ENCODE peak calls at places on chromosomes 11 and 22, in eight cellular contexts. M is right cardiac atrium; Q is left lung; N is aorta; T is thoracic aorta; L is transverse colon; I is HCT116; S is CD4-positive, CD25-positive, alpha-beta regulatory T cell. G is an unnamed sample. For H3K4me1 and H3K9me3, the result is how much of the 10 kb centered on the place peaks cover.

GRCh38 chr22:19974233-19974861 is 32.7 kb upstream of the TXNRD2 start:
- DNase-seq in M (peak), Q (no peak), N (no peak), T (no peak), L (peak), I (peak), S (no peak), G (peak)

GRCh38 chr11:115333106-115333505 is 171.1 kb downstream of the CADM1 start:
- DNase-seq in M (no peak), Q (no peak), N (no peak), T (no peak), L (no peak), I (no peak), S (no peak), G (no peak)

GRCh38 chr11:133940034-133940433 is 16.7 kb downstream of the IGSF9B start:
- DNase-seq in M (no peak), Q (no peak), N (no peak), T (no peak), L (no peak), I (no peak), S (no peak), G (peak)

GRCh38 chr22:49163258-49163959 is 664.3 kb downstream of the BRD1 start:
- DNase-seq in M (no peak), Q (peak), N (peak), T (no peak), L (no peak), I (no peak), S (no peak), G (no peak)

GRCh38 chr22:39721456-39722325 is 151.1 kb downstream of the CACNA1I start:
- DNase-seq in M (no peak), Q (no peak), N (peak), T (no peak), L (no peak), I (no peak), S (no peak), G (peak)

GRCh38 chr22:21070690-21071615 is 25.2 kb downstream of the LRRC74B start:
- DNase-seq in M (no peak), Q (no peak), N (no peak), T (no peak), L (no peak), I (no peak), S (no peak), G (no peak)

GRCh38 chr22:37163618-37164534 is 14.2 kb upstream of the IL2RB start:
- DNase-seq in M (no peak), Q (no peak), N (no peak), T (no peak), L (no peak), I (no peak), S (no peak), G (no peak)

GRCh38 chr11:73326929-73327811 is 19.1 kb downstream of the ARHGEF17 start:
- DNase-seq in M (peak), Q (no peak), N (no peak), T (no peak), L (no peak), I (no peak), S (no peak), G (no peak)

GRCh38 chr11:38593649-38594048 is 1995.6 kb upstream of the RAG2 start:
- DNase-seq in M (no peak), Q (no peak), N (no peak), T (no peak), L (no peak), I (no peak), S (no peak), G (no peak)

GRCh38 chr11:68579455-68579854 is 104.9 kb upstream of the GAL start:
- DNase-seq in M (no peak), Q (no peak), N (no peak), T (no peak), L (no peak), I (no peak), S (no peak), G (no peak)

GRCh38 chr11:68574308-68574707 is 110.0 kb upstream of the GAL start:
- DNase-seq in M (no peak), Q (no peak), N (no peak), T (no peak), L (no peak), I (no peak), S (no peak), G (no peak)

GRCh38 chr11:68569357-68569756 is 108.8 kb downstream of the PPP6R3 start:
- DNase-seq in M (no peak), Q (no peak), N (no peak), T (no peak), L (no peak), I (no peak), S (no peak), G (no peak)

DNA sequence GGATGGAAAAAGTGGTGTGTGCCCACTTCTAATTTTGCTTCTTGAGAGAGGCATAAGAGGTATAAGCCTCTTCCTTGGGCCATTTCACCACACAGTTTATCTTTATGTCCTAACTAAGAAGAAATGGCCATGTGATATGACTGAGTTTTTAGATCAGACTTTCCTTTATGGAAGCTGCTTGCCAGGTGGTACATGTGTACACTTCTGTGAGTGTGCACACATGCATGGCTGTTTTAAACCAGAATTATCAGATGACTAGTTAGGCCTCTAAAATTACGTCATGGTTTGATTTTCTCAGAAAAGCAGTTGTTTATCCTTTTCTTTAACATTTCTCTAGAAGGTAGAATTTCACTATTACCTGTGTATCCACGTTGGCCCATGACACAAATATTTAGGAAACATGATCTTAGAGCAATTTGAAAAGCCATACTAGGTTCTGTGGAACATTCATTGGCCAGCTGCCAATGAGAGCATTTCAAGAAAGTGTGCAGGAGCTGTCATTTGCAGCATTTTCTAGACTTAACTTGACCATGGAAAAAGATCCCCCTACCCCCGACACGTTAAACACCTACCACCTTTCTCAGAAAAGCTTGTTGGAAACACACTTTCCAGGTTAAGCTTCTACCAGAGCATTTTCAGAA is 109.2 kb upstream of the GAL start:
- DNase-seq in M (no peak), Q (no peak), N (no peak), T (no peak), L (no peak), I (no peak), S (no peak), G (no peak)
- H3K4me1 ChIP-seq in M (under half), Q (under half), N (under half), T (under half), L (under half), I (under half), S (under half), G (under half)

GRCh38 chr11:58861533-58861932 is 17.0 kb upstream of the GLYATL2 start:
- DNase-seq in M (no peak), Q (no peak), N (no peak), T (no peak), L (no peak), I (no peak), S (no peak), G (no peak)
- H3K9me3 ChIP-seq in M (under half), Q (under half), N (under half), T (under half), L (under half), I (under half), S (under half), G (under half)

DNA sequence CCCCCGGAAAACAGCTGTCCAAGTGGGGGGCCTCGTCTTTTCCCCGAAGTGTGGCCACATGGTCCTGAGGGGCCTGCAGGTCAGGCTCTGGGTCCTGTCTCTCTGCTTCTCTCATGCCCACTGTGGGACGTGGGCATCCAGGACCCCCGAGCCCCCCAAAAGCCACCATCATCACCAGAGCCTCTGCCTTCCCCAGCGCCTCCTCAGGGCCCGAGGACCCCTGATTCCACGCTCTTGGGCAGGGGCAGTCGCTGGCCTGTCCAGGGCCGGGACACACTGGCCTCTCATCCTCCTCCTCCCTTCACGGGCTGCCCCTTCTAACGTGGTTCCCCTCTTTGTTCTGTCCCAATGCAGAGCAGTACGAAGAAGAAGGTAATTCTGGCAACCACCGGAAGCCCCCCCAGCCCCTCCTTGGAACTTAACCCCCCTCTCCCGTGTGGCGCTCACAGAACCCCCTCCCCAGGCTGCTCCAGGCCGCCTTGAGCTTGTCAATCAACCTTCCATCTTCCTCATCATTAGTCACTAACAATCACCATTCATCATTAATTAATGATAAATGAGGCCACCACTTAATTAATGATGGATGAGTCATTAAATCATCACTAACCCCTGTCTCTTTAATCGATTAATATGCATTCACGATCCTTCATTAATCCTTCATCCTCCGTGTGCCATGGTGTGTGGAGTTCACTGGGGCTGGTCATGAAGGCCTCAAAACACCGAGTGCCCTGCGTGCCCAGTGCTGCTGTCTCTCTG is 3.9 kb downstream of the TNNT3 start:
- DNase-seq in M (peak), Q (peak), N (peak), T (no peak), L (no peak), I (no peak), S (no peak), G (no peak)
- H3K4me3 ChIP-seq in M (no peak), Q (no peak), N (no peak), T (no peak), L (no peak), I (no peak), S (no peak), G (no peak)

DNA sequence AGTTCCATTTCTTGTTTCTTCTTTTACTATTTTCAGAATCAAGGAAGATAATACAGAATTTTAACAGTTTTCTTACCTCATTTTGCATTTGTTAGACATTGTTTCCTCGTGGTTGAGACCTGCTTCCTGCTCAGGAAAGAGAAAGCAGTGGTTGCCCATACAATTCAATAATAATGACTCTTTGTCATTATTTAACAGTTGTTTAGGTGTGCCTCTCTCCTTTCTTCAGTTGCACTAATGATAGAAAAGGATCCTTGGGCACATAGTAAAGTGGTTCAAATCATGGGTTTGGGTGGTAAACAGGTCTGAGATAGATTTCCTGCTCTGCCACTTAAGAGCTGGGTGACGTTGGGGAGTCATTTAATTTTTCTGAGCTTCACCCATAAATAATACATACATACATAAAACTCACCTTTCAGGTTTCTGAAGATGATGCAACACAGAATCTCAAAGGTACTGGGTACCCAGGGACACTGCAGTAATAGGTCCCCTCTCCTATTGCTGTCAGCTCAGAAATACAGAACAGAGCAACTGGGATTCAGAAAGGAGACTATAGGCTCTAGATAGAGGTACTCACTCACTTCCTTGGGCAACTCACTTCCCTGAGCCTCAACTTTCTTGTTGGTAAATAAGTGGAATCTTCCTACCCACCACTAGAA is 34.8 kb downstream of the CD44 start:
- DNase-seq in M (no peak), Q (no peak), N (no peak), T (no peak), L (no peak), I (no peak), S (no peak), G (no peak)
- H3K4me1 ChIP-seq in M (under half), Q (half or more), N (under half), T (under half), L (under half), I (half or more), S (half or more), G (under half)

DNA sequence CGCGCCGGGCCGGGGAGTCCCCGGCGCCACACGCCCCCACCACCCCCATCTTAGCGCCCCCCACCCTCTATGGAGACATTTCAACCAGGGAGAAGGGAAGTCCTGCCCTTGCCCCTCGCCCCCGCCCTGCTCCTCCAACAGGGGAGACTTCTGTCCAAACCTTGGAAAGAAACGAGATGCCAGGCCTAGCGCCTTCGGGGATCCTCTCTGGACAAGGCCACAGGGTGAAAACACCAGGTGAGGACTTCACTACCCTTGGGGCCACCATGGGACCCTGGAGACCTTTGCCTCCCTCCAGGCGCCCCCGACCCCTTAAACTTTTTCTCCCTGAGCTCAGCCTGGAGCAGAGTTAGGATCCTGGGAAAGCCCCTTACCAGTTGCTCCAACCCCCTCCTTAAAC is 11.6 kb upstream of the NPAS4 start:
- DNase-seq in M (no peak), Q (no peak), N (no peak), T (no peak), L (no peak), I (no peak), S (no peak), G (no peak)
- H3K9me3 ChIP-seq in M (under half), Q (under half), N (under half), T (under half), L (under half), I (under half), S (under half), G (under half)

GRCh38 chr11:117202386-117203068 is 3.4 kb downstream of the TAGLN start:
- DNase-seq in M (peak), Q (no peak), N (no peak), T (no peak), L (no peak), I (no peak), S (no peak), G (no peak)

GRCh38 chr11:117200813-117201515 is 1.8 kb downstream of the TAGLN start:
- DNase-seq in M (peak), Q (no peak), N (no peak), T (no peak), L (no peak), I (no peak), S (no peak), G (peak)

GRCh38 chr11:117201516-117201866 is 2.3 kb downstream of the TAGLN start:
- DNase-seq in M (peak), Q (no peak), N (no peak), T (no peak), L (no peak), I (no peak), S (no peak), G (peak)

GRCh38 chr11:117203069-117203407 is 3.9 kb downstream of the TAGLN start:
- DNase-seq in M (peak), Q (no peak), N (no peak), T (no peak), L (no peak), I (no peak), S (no peak), G (no peak)

GRCh38 chr11:117201906-117202305 is 2.7 kb downstream of the TAGLN start:
- DNase-seq in M (peak), Q (no peak), N (no peak), T (no peak), L (no peak), I (no peak), S (no peak), G (no peak)
- H3K4me3 ChIP-seq in M (peak), Q (peak), N (peak), T (peak), L (peak), I (no peak), S (no peak), G (no peak)

GRCh38 chr11:130164221-130164570 is 4.6 kb downstream of the ST14 start:
- DNase-seq in M (no peak), Q (no peak), N (no peak), T (no peak), L (no peak), I (no peak), S (no peak), G (no peak)

GRCh38 chr11:130168105-130168504 is 8.5 kb downstream of the ST14 start:
- DNase-seq in M (no peak), Q (no peak), N (no peak), T (no peak), L (peak), I (no peak), S (no peak), G (no peak)

GRCh38 chr11:130165601-130166456 is 6.2 kb downstream of the ST14 start:
- DNase-seq in M (no peak), Q (no peak), N (no peak), T (no peak), L (peak), I (no peak), S (no peak), G (no peak)

GRCh38 chr11:130163346-130164220 is 4.0 kb downstream of the ST14 start:
- DNase-seq in M (peak), Q (peak), N (no peak), T (no peak), L (peak), I (no peak), S (no peak), G (no peak)

GRCh38 chr11:130166457-130166784 is 6.8 kb downstream of the ST14 start:
- DNase-seq in M (no peak), Q (no peak), N (no peak), T (no peak), L (peak), I (peak), S (no peak), G (no peak)
- H3K4me1 ChIP-seq in M (under half), Q (half or more), N (under half), T (under half), L (under half), I (half or more), S (under half), G (half or more)

G was measured in mucosa of descending colon.